ENCODE peak calls at places on chromosomes 1 and 21, in five cellular contexts. One of them, this sample, is unnamed. For H3K4me1, the result is how much of the 10 kb centered on the place peaks cover.

GRCh38 chr1:202998836-202999750 is 8.1 kb upstream of the TMEM183A start:
- DNase-seq in heart right ventricle: peak
- DNase-seq in HepG2: peak
- DNase-seq in thoracic aorta: peak
- DNase-seq in prostate gland: peak
- DNase-seq in this sample: peak

GRCh38 chr1:6090288-6090687 is 44.6 kb downstream of the KCNAB2 start:
- DNase-seq in HepG2: no peak
- DNase-seq in thoracic aorta: no peak
- DNase-seq in prostate gland: no peak
- DNase-seq in heart right ventricle: no peak
- DNase-seq in this sample: no peak

GRCh38 chr1:31336687-31337467 is 36.0 kb downstream of the FABP3 start:
- DNase-seq in thoracic aorta: no peak
- DNase-seq in prostate gland: no peak
- DNase-seq in heart right ventricle: no peak
- DNase-seq in HepG2: no peak
- DNase-seq in this sample: no peak

GRCh38 chr21:45535341-45536081 is 6.7 kb downstream of the SLC19A1 start:
- DNase-seq in heart right ventricle: no peak
- DNase-seq in prostate gland: no peak
- DNase-seq in thoracic aorta: no peak
- DNase-seq in HepG2: no peak
- DNase-seq in this sample: no peak

GRCh38 chr1:62437273-62437945 is 560 bp downstream of the USP1 start:
- DNase-seq in thoracic aorta: no peak
- DNase-seq in heart right ventricle: no peak
- DNase-seq in HepG2: no peak
- DNase-seq in prostate gland: peak
- DNase-seq in this sample: no peak

GRCh38 chr1:48526045-48526714 is 54.2 kb upstream of the SPATA6 start:
- DNase-seq in HepG2: no peak
- DNase-seq in heart right ventricle: no peak
- DNase-seq in prostate gland: peak
- DNase-seq in thoracic aorta: no peak
- DNase-seq in this sample: no peak

GRCh38 chr1:154306151-154306550 is 14.7 kb upstream of the AQP10 start:
- DNase-seq in thoracic aorta: no peak
- DNase-seq in HepG2: no peak
- DNase-seq in prostate gland: no peak
- DNase-seq in heart right ventricle: no peak
- DNase-seq in this sample: no peak

GRCh38 chr1:1162597-1163537 is 10.8 kb upstream of the TTLL10 start:
- DNase-seq in prostate gland: peak
- DNase-seq in heart right ventricle: no peak
- DNase-seq in HepG2: no peak
- DNase-seq in thoracic aorta: no peak
- DNase-seq in this sample: peak

GRCh38 chr1:81264976-81265375 is 535.8 kb upstream of the ADGRL2 start:
- DNase-seq in thoracic aorta: no peak
- DNase-seq in prostate gland: no peak
- DNase-seq in HepG2: no peak
- DNase-seq in heart right ventricle: no peak
- DNase-seq in this sample: no peak

GRCh38 chr21:36437745-36438128 is 42.2 kb downstream of the CLDN14 start:
- DNase-seq in HepG2: no peak
- DNase-seq in thoracic aorta: no peak
- DNase-seq in heart right ventricle: no peak
- DNase-seq in prostate gland: no peak
- DNase-seq in this sample: no peak

GRCh38 chr1:233863901-233864545 is 40.5 kb upstream of the SLC35F3 start:
- DNase-seq in HepG2: no peak
- DNase-seq in prostate gland: no peak
- DNase-seq in thoracic aorta: no peak
- DNase-seq in heart right ventricle: no peak
- DNase-seq in this sample: no peak

GRCh38 chr1:19310720-19311502 is 1.0 kb downstream of the AKR7A2 start:
- DNase-seq in prostate gland: no peak
- DNase-seq in heart right ventricle: no peak
- DNase-seq in thoracic aorta: no peak
- DNase-seq in HepG2: peak
- DNase-seq in this sample: no peak

GRCh38 chr1:156420209-156421061 is 51.4 kb downstream of the RHBG start:
- DNase-seq in HepG2: no peak
- DNase-seq in thoracic aorta: no peak
- DNase-seq in heart right ventricle: no peak
- DNase-seq in prostate gland: no peak
- DNase-seq in this sample: no peak

GRCh38 chr1:48683878-48684277 is 92.8 kb downstream of the BEND5 start:
- DNase-seq in prostate gland: no peak
- DNase-seq in heart right ventricle: no peak
- DNase-seq in thoracic aorta: no peak
- DNase-seq in HepG2: no peak
- DNase-seq in this sample: no peak

GRCh38 chr1:179217943-179218507 is 11.5 kb downstream of the ABL2 start:
- DNase-seq in thoracic aorta: no peak
- DNase-seq in prostate gland: no peak
- DNase-seq in HepG2: no peak
- DNase-seq in heart right ventricle: peak
- DNase-seq in this sample: no peak

GRCh38 chr21:44920694-44921604 is at the start of gene ITGB2:
- DNase-seq in prostate gland: no peak
- DNase-seq in thoracic aorta: no peak
- DNase-seq in HepG2: no peak
- DNase-seq in heart right ventricle: no peak
- DNase-seq in this sample: peak

GRCh38 chr1:108200627-108201106 is 524 bp upstream of the SLC25A24 start:
- DNase-seq in prostate gland: peak
- DNase-seq in HepG2: peak
- DNase-seq in thoracic aorta: peak
- DNase-seq in heart right ventricle: peak
- DNase-seq in this sample: no peak

GRCh38 chr21:20661745-20662470 is 336.3 kb upstream of the NCAM2 start:
- DNase-seq in heart right ventricle: no peak
- DNase-seq in prostate gland: no peak
- DNase-seq in thoracic aorta: no peak
- DNase-seq in HepG2: no peak
- DNase-seq in this sample: no peak

GRCh38 chr1:28553229-28553930 is 495 bp downstream of the TRNAU1AP start:
- DNase-seq in prostate gland: peak
- DNase-seq in heart right ventricle: no peak
- DNase-seq in HepG2: no peak
- DNase-seq in thoracic aorta: no peak
- DNase-seq in this sample: peak

GRCh38 chr1:119660253-119661078 is 12.4 kb upstream of the ZNF697 start:
- DNase-seq in thoracic aorta: no peak
- DNase-seq in heart right ventricle: no peak
- DNase-seq in prostate gland: no peak
- DNase-seq in HepG2: no peak
- DNase-seq in this sample: no peak

GRCh38 chr1:155932487-155932886 is 1.7 kb downstream of the KHDC4 start:
- DNase-seq in HepG2: no peak
- DNase-seq in heart right ventricle: no peak
- DNase-seq in prostate gland: no peak
- DNase-seq in thoracic aorta: no peak
- DNase-seq in this sample: no peak

GRCh38 chr1:4515727-4516289 is 138.6 kb upstream of the AJAP1 start:
- DNase-seq in HepG2: no peak
- DNase-seq in thoracic aorta: no peak
- DNase-seq in heart right ventricle: peak
- DNase-seq in prostate gland: no peak
- DNase-seq in this sample: no peak

GRCh38 chr1:23417570-23417969 is 7.0 kb downstream of the TCEA3 start:
- DNase-seq in thoracic aorta: no peak
- DNase-seq in heart right ventricle: peak
- DNase-seq in prostate gland: no peak
- DNase-seq in HepG2: peak
- DNase-seq in this sample: peak

GRCh38 chr1:7250826-7251800 is 465.9 kb downstream of the CAMTA1 start:
- DNase-seq in prostate gland: no peak
- DNase-seq in heart right ventricle: no peak
- DNase-seq in HepG2: no peak
- DNase-seq in thoracic aorta: no peak
- DNase-seq in this sample: no peak

GRCh38 chr1:27666791-27667254 is 5.2 kb downstream of the IFI6 start:
- DNase-seq in HepG2: no peak
- DNase-seq in thoracic aorta: no peak
- DNase-seq in prostate gland: no peak
- DNase-seq in heart right ventricle: no peak
- DNase-seq in this sample: no peak

GRCh38 chr1:211885746-211886522 is 55.4 kb upstream of the LPGAT1 start:
- DNase-seq in prostate gland: no peak
- DNase-seq in thoracic aorta: no peak
- DNase-seq in heart right ventricle: no peak
- DNase-seq in HepG2: peak
- DNase-seq in this sample: no peak

GRCh38 chr1:111197598-111198289 is 2.7 kb downstream of the DENND2D start:
- DNase-seq in heart right ventricle: no peak
- DNase-seq in thoracic aorta: no peak
- DNase-seq in prostate gland: no peak
- DNase-seq in HepG2: no peak
- DNase-seq in this sample: no peak

GRCh38 chr1:89190017-89190416 is 8.7 kb downstream of the GBP4 start:
- DNase-seq in HepG2: no peak
- DNase-seq in thoracic aorta: no peak
- DNase-seq in heart right ventricle: no peak
- DNase-seq in prostate gland: no peak
- DNase-seq in this sample: no peak

GRCh38 chr1:108009603-108010195 is 44.7 kb upstream of the VAV3 start:
- DNase-seq in thoracic aorta: no peak
- DNase-seq in prostate gland: no peak
- DNase-seq in heart right ventricle: no peak
- DNase-seq in HepG2: no peak
- DNase-seq in this sample: no peak

GRCh38 chr1:184093071-184093470 is 41.5 kb downstream of the TSEN15 start:
- DNase-seq in HepG2: no peak
- DNase-seq in thoracic aorta: no peak
- DNase-seq in prostate gland: no peak
- DNase-seq in heart right ventricle: no peak
- DNase-seq in this sample: no peak
- H3K4me1 ChIP-seq in HepG2: under half
- H3K4me1 ChIP-seq in thoracic aorta: under half
- H3K4me1 ChIP-seq in prostate gland: under half
- H3K4me1 ChIP-seq in heart right ventricle: under half
- H3K4me1 ChIP-seq in this sample: under half

DNA sequence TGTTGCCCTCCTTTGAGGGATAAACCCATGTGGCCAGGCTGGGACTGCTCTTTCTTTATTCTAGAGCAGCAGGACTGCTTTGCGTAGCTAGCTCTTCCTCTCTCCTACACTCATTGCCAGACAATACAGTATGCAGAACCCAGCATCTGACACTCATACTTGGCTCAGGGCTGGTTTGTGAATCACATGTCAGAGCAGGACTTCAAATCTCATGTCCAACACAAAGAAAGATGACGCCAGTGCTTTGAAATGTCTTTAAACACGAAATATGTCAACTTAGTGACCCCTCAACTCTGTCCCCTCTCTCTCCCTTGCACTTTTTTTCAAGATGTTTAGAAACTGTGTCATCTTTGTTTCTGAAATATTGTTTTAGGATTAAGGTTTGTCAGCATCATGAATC is 135.0 kb downstream of the TGFB2 start:
- DNase-seq in heart right ventricle: peak
- DNase-seq in HepG2: no peak
- DNase-seq in prostate gland: no peak
- DNase-seq in thoracic aorta: no peak
- DNase-seq in this sample: no peak
- H3K27ac ChIP-seq in heart right ventricle: peak
- H3K27ac ChIP-seq in HepG2: no peak
- H3K27ac ChIP-seq in prostate gland: peak
- H3K27ac ChIP-seq in thoracic aorta: peak
- H3K27ac ChIP-seq in this sample: peak

DNA sequence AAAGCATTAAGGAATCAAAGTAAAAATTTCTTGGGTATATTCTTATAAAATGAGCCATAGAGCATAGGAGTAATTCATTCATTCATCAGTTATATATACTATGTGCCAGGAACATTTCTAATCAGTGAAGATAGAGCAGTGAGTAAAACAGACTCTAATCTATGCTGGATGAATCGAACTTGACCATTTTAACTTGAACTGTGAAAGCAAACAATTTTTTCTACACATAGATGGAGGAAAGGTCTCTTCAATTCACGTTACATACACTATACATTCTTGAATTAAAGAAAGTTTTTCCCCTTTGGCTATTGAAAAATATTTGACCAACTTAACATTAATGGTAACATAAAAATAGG is 1.6 kb downstream of the MACO1 start:
- DNase-seq in prostate gland: no peak
- DNase-seq in thoracic aorta: no peak
- DNase-seq in HepG2: no peak
- DNase-seq in heart right ventricle: no peak
- DNase-seq in this sample: no peak
- H3K4me1 ChIP-seq in prostate gland: under half
- H3K4me1 ChIP-seq in thoracic aorta: under half
- H3K4me1 ChIP-seq in HepG2: half or more
- H3K4me1 ChIP-seq in heart right ventricle: half or more
- H3K4me1 ChIP-seq in this sample: half or more

GRCh38 chr1:183992424-183992823 is 45.1 kb downstream of the COLGALT2 start:
- DNase-seq in HepG2: no peak
- DNase-seq in thoracic aorta: no peak
- DNase-seq in prostate gland: no peak
- DNase-seq in heart right ventricle: no peak
- DNase-seq in this sample: no peak

GRCh38 chr1:183995322-183996035 is 42.0 kb downstream of the COLGALT2 start:
- DNase-seq in heart right ventricle: peak
- DNase-seq in thoracic aorta: no peak
- DNase-seq in HepG2: no peak
- DNase-seq in prostate gland: no peak
- DNase-seq in this sample: no peak

GRCh38 chr1:183996036-183996376 is 41.5 kb downstream of the COLGALT2 start:
- DNase-seq in HepG2: no peak
- DNase-seq in prostate gland: no peak
- DNase-seq in heart right ventricle: no peak
- DNase-seq in thoracic aorta: no peak
- DNase-seq in this sample: no peak

GRCh38 chr1:183991360-183992155 is 46.0 kb downstream of the COLGALT2 start:
- DNase-seq in HepG2: no peak
- DNase-seq in prostate gland: no peak
- DNase-seq in heart right ventricle: no peak
- DNase-seq in thoracic aorta: no peak
- DNase-seq in this sample: no peak

GRCh38 chr1:183993132-183993531 is 44.4 kb downstream of the COLGALT2 start:
- DNase-seq in HepG2: peak
- DNase-seq in heart right ventricle: no peak
- DNase-seq in thoracic aorta: no peak
- DNase-seq in prostate gland: no peak
- DNase-seq in this sample: no peak
- H3K27ac ChIP-seq in HepG2: no peak
- H3K27ac ChIP-seq in heart right ventricle: no peak
- H3K27ac ChIP-seq in thoracic aorta: no peak
- H3K27ac ChIP-seq in prostate gland: no peak
- H3K27ac ChIP-seq in this sample: no peak